ENCODE peak calls at places on chromosomes 12 and 14, in five cellular contexts. U, T, M, N and G are unnamed samples.

GRCh38 chr12:89707623-89707991 is 1.0 kb downstream of the ATP2B1 start:
- DNase-seq in N (peak), M (no peak), U (peak), T (peak), G (peak)

GRCh38 chr12:19783547-19784444 is 344.5 kb downstream of the AEBP2 start:
- DNase-seq in U (peak), T (no peak), N (no peak), M (no peak), G (peak)

GRCh38 chr14:106277503-106277902 is 751.1 kb downstream of the TMEM121 start:
- DNase-seq in T (no peak), N (no peak), M (no peak), U (no peak), G (no peak)

GRCh38 chr14:103332143-103332919 is 1.7 kb upstream of the EIF5 start:
- DNase-seq in M (no peak), N (no peak), U (no peak), T (no peak), G (no peak)

GRCh38 chr14:103189481-103190470 is 66.5 kb downstream of the TNFAIP2 start:
- DNase-seq in N (no peak), U (no peak), T (no peak), M (no peak), G (no peak)

GRCh38 chr12:108559748-108560147 is 1.2 kb downstream of the SART3 start:
- DNase-seq in N (no peak), M (no peak), T (no peak), U (no peak), G (no peak)

GRCh38 chr12:57844725-57845477 is 1.6 kb downstream of the CTDSP2 start:
- DNase-seq in T (peak), M (peak), N (peak), U (peak), G (peak)

GRCh38 chr14:94445003-94445402 is 7.6 kb downstream of the SERPINA11 start:
- DNase-seq in M (no peak), U (no peak), N (no peak), T (no peak), G (no peak)

GRCh38 chr14:22492601-22493000 is 96.4 kb downstream of the DAD1 start:
- DNase-seq in M (no peak), U (no peak), T (no peak), N (no peak), G (no peak)

DNA sequence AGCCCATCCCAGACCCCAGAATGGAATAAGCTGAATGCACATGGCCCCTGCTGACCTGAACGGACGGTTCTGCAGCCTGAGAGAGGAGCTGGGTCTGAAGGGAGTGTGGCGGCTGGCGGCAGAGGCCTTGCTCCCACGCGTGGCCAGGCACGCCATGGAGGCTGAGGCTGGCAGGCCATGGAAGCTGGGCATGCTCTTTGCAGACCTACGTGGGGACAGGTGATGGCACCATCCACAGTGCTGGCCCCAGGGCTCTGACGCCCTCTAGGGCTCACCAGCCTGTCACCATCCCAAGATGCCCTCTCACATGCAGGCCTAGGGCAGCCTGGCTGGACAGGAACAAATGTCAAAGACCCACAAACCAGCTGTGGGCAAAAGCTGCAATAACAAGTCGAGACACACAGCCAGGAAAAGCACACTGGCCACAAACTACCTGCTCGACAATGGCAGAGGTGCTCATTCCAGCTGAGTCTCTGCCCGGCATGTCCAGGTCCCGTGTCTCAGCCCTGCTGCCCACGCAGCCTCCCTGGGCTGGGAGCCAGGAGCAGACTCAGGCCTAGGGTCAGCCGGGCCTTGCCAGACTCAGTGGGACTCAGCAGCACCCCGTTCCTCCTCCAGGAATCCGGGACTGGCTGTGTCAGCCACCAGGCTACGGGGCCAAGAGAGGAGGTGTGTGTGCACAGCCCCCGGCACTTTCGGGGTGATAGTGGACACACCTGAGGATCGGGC is 19.7 kb downstream of the BTBD6 start:
- DNase-seq in U (no peak), N (no peak), T (no peak), M (no peak), G (no peak)
- TF ChIP-seq CTCF in U (peak), N (no peak), T (peak), M (no peak), G (no peak)

GRCh38 chr14:86654558-86655184 is 1124.7 kb downstream of the FLRT2 start:
- DNase-seq in U (no peak), T (peak), N (no peak), M (no peak), G (peak)

GRCh38 chr14:86646688-86647687 is 1117.0 kb downstream of the FLRT2 start:
- DNase-seq in N (no peak), T (no peak), U (no peak), M (no peak), G (no peak)

GRCh38 chr14:86652512-86652911 is 1122.6 kb downstream of the FLRT2 start:
- DNase-seq in U (no peak), M (no peak), T (no peak), N (no peak), G (no peak)
- TF ChIP-seq CTCF in U (no peak), M (no peak), T (no peak), N (no peak), G (no peak)

GRCh38 chr12:124856132-124856841 is 7.4 kb downstream of the SCARB1 start:
- DNase-seq in U (no peak), M (peak), T (no peak), N (no peak), G (no peak)
- TF ChIP-seq CTCF in U (peak), M (peak), T (peak), N (no peak), G (no peak)

DNA sequence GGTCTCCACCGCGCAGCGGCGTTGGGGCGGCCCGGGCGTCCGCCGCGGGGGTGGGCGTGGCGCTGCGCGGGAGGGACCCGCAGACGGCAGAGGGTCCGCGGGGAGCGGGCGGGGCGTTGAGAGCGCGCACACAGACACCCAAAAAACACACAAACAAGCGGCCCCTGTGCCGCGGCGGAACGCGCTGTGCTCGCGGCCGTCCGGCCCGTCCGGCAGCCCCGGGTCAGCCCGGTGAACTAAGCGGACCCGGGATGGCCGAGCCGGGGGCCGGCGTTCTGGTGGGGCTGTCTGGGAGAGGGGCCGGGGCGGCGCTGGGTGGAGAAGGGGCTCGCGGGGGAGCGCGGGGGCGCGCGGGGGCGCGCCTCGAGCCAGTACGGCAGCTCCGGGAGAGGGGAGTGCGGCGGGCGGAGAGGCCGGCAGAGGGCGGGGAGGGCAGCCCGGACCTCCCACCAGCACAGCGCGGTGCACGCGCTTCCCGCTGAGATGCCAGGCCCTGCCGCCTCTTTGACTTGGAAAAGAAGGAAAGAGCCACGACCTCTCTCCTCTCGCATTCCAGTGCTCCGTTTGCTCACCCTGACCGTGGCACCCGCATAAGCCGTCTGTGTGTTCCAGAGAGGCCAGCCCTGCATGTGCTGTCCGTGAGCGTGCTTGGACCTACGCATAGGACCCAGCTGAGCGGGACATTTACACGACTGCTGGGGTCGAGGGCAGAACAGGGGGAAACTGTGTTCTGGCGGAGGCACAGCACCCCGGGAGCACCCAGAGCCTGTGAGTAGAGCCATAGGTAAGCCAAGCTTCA is 10.3 kb downstream of the SLC6A12 start:
- DNase-seq in N (peak), U (no peak), T (peak), M (peak), G (peak)
- TF ChIP-seq CTCF in N (peak), U (peak), T (peak), M (no peak), G (peak)

GRCh38 chr12:30323008-30323407 is 372.7 kb downstream of the IPO8 start:
- DNase-seq in U (no peak), M (no peak), N (no peak), T (no peak), G (no peak)
- TF ChIP-seq CTCF in U (no peak), M (no peak), N (no peak), T (peak), G (no peak)

DNA sequence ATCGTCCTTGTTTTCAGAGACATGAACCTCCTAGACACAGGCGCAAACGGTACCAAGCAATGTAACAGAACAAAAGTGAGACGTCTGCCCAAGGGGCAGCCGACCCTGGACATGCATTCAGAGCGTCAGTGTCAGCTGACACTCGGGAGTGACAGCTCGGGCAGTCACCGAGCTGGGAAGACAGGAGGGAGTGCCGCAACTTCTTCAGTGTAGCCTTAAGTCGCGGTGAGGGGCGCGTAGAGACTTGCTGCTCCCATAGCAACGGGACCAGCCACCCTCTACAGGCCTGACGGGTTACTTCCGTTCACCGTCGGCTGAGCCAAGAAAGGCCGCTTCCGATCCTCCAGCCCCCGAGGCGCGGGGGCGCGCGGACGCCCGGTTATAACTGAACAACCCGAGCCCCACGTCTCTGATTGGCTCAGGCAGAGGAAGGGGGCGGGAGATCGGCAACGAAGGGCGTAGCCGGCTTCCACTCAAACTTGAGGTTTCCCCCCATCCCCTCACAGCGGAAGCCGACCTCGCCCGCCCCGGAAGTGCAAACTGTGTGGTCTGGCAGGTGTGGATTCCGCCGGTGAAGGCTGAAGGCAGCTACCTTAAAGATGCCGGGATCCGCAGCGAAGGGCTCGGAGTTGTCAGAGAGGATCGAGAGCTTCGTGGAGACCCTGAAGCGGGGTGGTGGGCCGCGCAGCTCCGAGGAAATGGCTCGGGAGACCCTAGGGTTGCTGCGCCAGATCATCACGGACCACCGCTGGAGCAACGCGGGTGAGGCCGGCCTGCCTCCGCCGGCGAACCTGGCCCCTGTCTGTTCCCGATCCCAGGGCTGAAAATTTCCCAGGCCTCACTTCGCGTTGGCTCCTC is at the start of gene EIF2B2:
- DNase-seq in M (peak), T (peak), N (peak), U (peak), G (peak)
- TF ChIP-seq CTCF in M (peak), T (peak), N (peak), U (no peak), G (peak)

GRCh38 chr12:25959069-25959961 is 833 bp downstream of the RASSF8 start:
- DNase-seq in M (peak), U (peak), T (peak), N (peak), G (peak)
- TF ChIP-seq CTCF in M (peak), U (no peak), T (no peak), N (no peak), G (no peak)

GRCh38 chr14:101542391-101542790 is 18.9 kb upstream of the DIO3 start:
- DNase-seq in T (no peak), M (no peak), N (no peak), U (no peak), G (no peak)

GRCh38 chr14:101541063-101541462 is 20.2 kb upstream of the DIO3 start:
- DNase-seq in M (no peak), N (no peak), T (no peak), U (no peak), G (no peak)

GRCh38 chr14:101546706-101547105 is 14.6 kb upstream of the DIO3 start:
- DNase-seq in U (no peak), N (no peak), T (no peak), M (no peak), G (no peak)

GRCh38 chr14:101544550-101544949 is 16.7 kb upstream of the DIO3 start:
- DNase-seq in T (no peak), U (no peak), M (no peak), N (no peak), G (no peak)

GRCh38 chr14:101543814-101544213 is 17.5 kb upstream of the DIO3 start:
- DNase-seq in T (no peak), U (no peak), N (no peak), M (no peak), G (no peak)
- TF ChIP-seq CTCF in T (no peak), U (no peak), N (no peak), M (no peak), G (no peak)